ENCODE peak calls at places on chromosomes 7 and 10, in five cellular contexts. One of them, this sample, is unnamed.

GRCh38 chr10:113515521-113516045 is 37.3 kb upstream of the HABP2 start:
- DNase-seq in stimulated activated CD8-positive, alpha-beta memory T cell treated with anti-CD3 and anti-CD28 coated beads, Interleukin-12 subunit alpha, Interleukin-12 subunit beta, amount 100 ng/mL, for 4 hours: no peak
- DNase-seq in NCI-H748 treated with DMSO at 0.1 percent for 48 hours: no peak
- DNase-seq in naive thymus-derived CD8-positive, alpha-beta T cell: no peak
- DNase-seq in DMS79 treated with DMSO at 0.1 percent for 48 hours: no peak
- DNase-seq in this sample: no peak

GRCh38 chr10:73907841-73908517 is 3.0 kb upstream of the PLAU start:
- DNase-seq in stimulated activated CD8-positive, alpha-beta memory T cell treated with anti-CD3 and anti-CD28 coated beads, Interleukin-12 subunit alpha, Interleukin-12 subunit beta, amount 100 ng/mL, for 4 hours: no peak
- DNase-seq in NCI-H748 treated with DMSO at 0.1 percent for 48 hours: no peak
- DNase-seq in naive thymus-derived CD8-positive, alpha-beta T cell: no peak
- DNase-seq in DMS79 treated with DMSO at 0.1 percent for 48 hours: no peak
- DNase-seq in this sample: no peak

GRCh38 chr7:33876600-33877274 is 28.6 kb upstream of the BMPER start:
- DNase-seq in stimulated activated CD8-positive, alpha-beta memory T cell treated with anti-CD3 and anti-CD28 coated beads, Interleukin-12 subunit alpha, Interleukin-12 subunit beta, amount 100 ng/mL, for 4 hours: no peak
- DNase-seq in NCI-H748 treated with DMSO at 0.1 percent for 48 hours: no peak
- DNase-seq in naive thymus-derived CD8-positive, alpha-beta T cell: no peak
- DNase-seq in DMS79 treated with DMSO at 0.1 percent for 48 hours: no peak
- DNase-seq in this sample: no peak

GRCh38 chr10:101063548-101064414 is 2.0 kb downstream of the KAZALD1 start:
- DNase-seq in stimulated activated CD8-positive, alpha-beta memory T cell treated with anti-CD3 and anti-CD28 coated beads, Interleukin-12 subunit alpha, Interleukin-12 subunit beta, amount 100 ng/mL, for 4 hours: no peak
- DNase-seq in NCI-H748 treated with DMSO at 0.1 percent for 48 hours: no peak
- DNase-seq in naive thymus-derived CD8-positive, alpha-beta T cell: no peak
- DNase-seq in DMS79 treated with DMSO at 0.1 percent for 48 hours: no peak
- DNase-seq in this sample: no peak

GRCh38 chr10:132520147-132520811 is 17.3 kb upstream of the INPP5A start:
- DNase-seq in stimulated activated CD8-positive, alpha-beta memory T cell treated with anti-CD3 and anti-CD28 coated beads, Interleukin-12 subunit alpha, Interleukin-12 subunit beta, amount 100 ng/mL, for 4 hours: no peak
- DNase-seq in NCI-H748 treated with DMSO at 0.1 percent for 48 hours: no peak
- DNase-seq in naive thymus-derived CD8-positive, alpha-beta T cell: peak
- DNase-seq in DMS79 treated with DMSO at 0.1 percent for 48 hours: no peak
- DNase-seq in this sample: no peak

GRCh38 chr7:159094030-159094740 is 50.5 kb downstream of the VIPR2 start:
- DNase-seq in stimulated activated CD8-positive, alpha-beta memory T cell treated with anti-CD3 and anti-CD28 coated beads, Interleukin-12 subunit alpha, Interleukin-12 subunit beta, amount 100 ng/mL, for 4 hours: no peak
- DNase-seq in NCI-H748 treated with DMSO at 0.1 percent for 48 hours: no peak
- DNase-seq in naive thymus-derived CD8-positive, alpha-beta T cell: no peak
- DNase-seq in DMS79 treated with DMSO at 0.1 percent for 48 hours: no peak
- DNase-seq in this sample: no peak

GRCh38 chr10:56537984-56538383 is 176.9 kb upstream of the ZWINT start:
- DNase-seq in stimulated activated CD8-positive, alpha-beta memory T cell treated with anti-CD3 and anti-CD28 coated beads, Interleukin-12 subunit alpha, Interleukin-12 subunit beta, amount 100 ng/mL, for 4 hours: no peak
- DNase-seq in NCI-H748 treated with DMSO at 0.1 percent for 48 hours: no peak
- DNase-seq in naive thymus-derived CD8-positive, alpha-beta T cell: no peak
- DNase-seq in DMS79 treated with DMSO at 0.1 percent for 48 hours: no peak
- DNase-seq in this sample: no peak

GRCh38 chr7:3605222-3605621 is 304.2 kb downstream of the SDK1 start:
- DNase-seq in stimulated activated CD8-positive, alpha-beta memory T cell treated with anti-CD3 and anti-CD28 coated beads, Interleukin-12 subunit alpha, Interleukin-12 subunit beta, amount 100 ng/mL, for 4 hours: no peak
- DNase-seq in NCI-H748 treated with DMSO at 0.1 percent for 48 hours: no peak
- DNase-seq in naive thymus-derived CD8-positive, alpha-beta T cell: no peak
- DNase-seq in DMS79 treated with DMSO at 0.1 percent for 48 hours: no peak
- DNase-seq in this sample: no peak

GRCh38 chr10:5023126-5023701 is 19.6 kb upstream of the AKR1C2 start:
- DNase-seq in stimulated activated CD8-positive, alpha-beta memory T cell treated with anti-CD3 and anti-CD28 coated beads, Interleukin-12 subunit alpha, Interleukin-12 subunit beta, amount 100 ng/mL, for 4 hours: no peak
- DNase-seq in NCI-H748 treated with DMSO at 0.1 percent for 48 hours: no peak
- DNase-seq in naive thymus-derived CD8-positive, alpha-beta T cell: no peak
- DNase-seq in DMS79 treated with DMSO at 0.1 percent for 48 hours: no peak
- DNase-seq in this sample: no peak

GRCh38 chr10:131137223-131137622 is 174.3 kb downstream of the TCERG1L start:
- DNase-seq in stimulated activated CD8-positive, alpha-beta memory T cell treated with anti-CD3 and anti-CD28 coated beads, Interleukin-12 subunit alpha, Interleukin-12 subunit beta, amount 100 ng/mL, for 4 hours: no peak
- DNase-seq in NCI-H748 treated with DMSO at 0.1 percent for 48 hours: no peak
- DNase-seq in naive thymus-derived CD8-positive, alpha-beta T cell: no peak
- DNase-seq in DMS79 treated with DMSO at 0.1 percent for 48 hours: no peak
- DNase-seq in this sample: no peak

GRCh38 chr7:24982917-24983316 is 2.9 kb upstream of the OSBPL3 start:
- DNase-seq in stimulated activated CD8-positive, alpha-beta memory T cell treated with anti-CD3 and anti-CD28 coated beads, Interleukin-12 subunit alpha, Interleukin-12 subunit beta, amount 100 ng/mL, for 4 hours: no peak
- DNase-seq in NCI-H748 treated with DMSO at 0.1 percent for 48 hours: no peak
- DNase-seq in naive thymus-derived CD8-positive, alpha-beta T cell: no peak
- DNase-seq in DMS79 treated with DMSO at 0.1 percent for 48 hours: no peak
- DNase-seq in this sample: no peak

GRCh38 chr10:79069325-79070090 is 742 bp downstream of the ZMIZ1 start:
- DNase-seq in stimulated activated CD8-positive, alpha-beta memory T cell treated with anti-CD3 and anti-CD28 coated beads, Interleukin-12 subunit alpha, Interleukin-12 subunit beta, amount 100 ng/mL, for 4 hours: peak
- DNase-seq in NCI-H748 treated with DMSO at 0.1 percent for 48 hours: no peak
- DNase-seq in naive thymus-derived CD8-positive, alpha-beta T cell: peak
- DNase-seq in DMS79 treated with DMSO at 0.1 percent for 48 hours: no peak
- DNase-seq in this sample: peak

GRCh38 chr10:75404023-75404334 is 2.4 kb upstream of the ZNF503 start:
- DNase-seq in stimulated activated CD8-positive, alpha-beta memory T cell treated with anti-CD3 and anti-CD28 coated beads, Interleukin-12 subunit alpha, Interleukin-12 subunit beta, amount 100 ng/mL, for 4 hours: no peak
- DNase-seq in NCI-H748 treated with DMSO at 0.1 percent for 48 hours: no peak
- DNase-seq in naive thymus-derived CD8-positive, alpha-beta T cell: no peak
- DNase-seq in DMS79 treated with DMSO at 0.1 percent for 48 hours: peak
- DNase-seq in this sample: no peak

This sample was measured in natural killer cell.